ENCODE peak calls at places on chromosomes 5 and 9, in five cellular contexts. B is GM04504, O is amniotic epithelial cell, F is endothelial cell of umbilical vein, N is Daoy. U is an unnamed sample.

GRCh38 chr5:119751734-119752094 is 122.4 kb downstream of the FAM170A start:
- DNase-seq in N (no peak), F (no peak), B (no peak), O (no peak), U (no peak)

GRCh38 chr5:115179068-115179958 is 9.6 kb upstream of the TRIM36 start:
- DNase-seq in B (no peak), O (no peak), N (peak; percentile 38), F (no peak), U (no peak)

GRCh38 chr9:129944501-129945116 is 98.4 kb downstream of the FNBP1 start:
- DNase-seq in O (no peak), B (no peak), N (no peak), F (no peak), U (no peak)

GRCh38 chr9:95813923-95814322 is 61.6 kb upstream of the ERCC6L2 start:
- DNase-seq in O (peak; percentile 40), F (no peak), N (no peak), B (no peak), U (no peak)

GRCh38 chr9:106861585-106862114 is 1.3 kb upstream of the ZNF462 start:
- DNase-seq in N (no peak), F (peak; percentile 26), O (no peak), B (no peak), U (no peak)

GRCh38 chr9:85610074-85610855 is 131.5 kb downstream of the AGTPBP1 start:
- DNase-seq in F (peak; percentile 74), O (peak; percentile 81), B (peak; percentile 53), N (peak; percentile 61), U (peak; percentile 53)

GRCh38 chr5:146130440-146131045 is 25.2 kb upstream of the PLAC8L1 start:
- DNase-seq in F (peak; percentile 28), B (peak; percentile 12), O (peak; percentile 69), N (no peak), U (no peak)

GRCh38 chr9:110815361-110815760 is 146.8 kb downstream of the MUSK start:
- DNase-seq in B (no peak), F (no peak), O (no peak), N (no peak), U (no peak)

GRCh38 chr9:133423216-133423615 is 1.0 kb downstream of the ADAMTS13 start:
- DNase-seq in B (no peak), O (peak; percentile 82), N (no peak), F (no peak), U (no peak)

GRCh38 chr9:101673642-101674041 is 64.8 kb downstream of the GRIN3A start:
- DNase-seq in F (no peak), N (no peak), O (no peak), B (no peak), U (no peak)

GRCh38 chr9:132012704-132013345 is 66.8 kb downstream of the MED27 start:
- DNase-seq in O (no peak), N (no peak), F (no peak), B (no peak), U (no peak)

GRCh38 chr9:69759478-69760277 is at the start of gene PTAR1:
- DNase-seq in B (peak; percentile 72), N (peak; percentile 95), O (peak; percentile 87), F (peak; percentile 90), U (peak; percentile 89)

GRCh38 chr9:134024393-134024792 is 888 bp upstream of the BRD3OS start:
- DNase-seq in N (peak; percentile 1), O (no peak), B (no peak), F (peak; percentile 10), U (no peak)

GRCh38 chr9:37574241-37574721 is 1.9 kb downstream of the FBXO10 start:
- DNase-seq in F (peak; percentile 51), B (no peak), O (peak; percentile 44), N (no peak), U (no peak)

GRCh38 chr9:34929506-34930102 is 28.5 kb upstream of the PHF24 start:
- DNase-seq in O (peak; percentile 14), F (peak; percentile 32), B (no peak), N (peak; percentile 45), U (peak; percentile 20)

GRCh38 chr9:127899200-127899943 is at the start of gene ST6GALNAC6:
- DNase-seq in N (peak; percentile 82), B (peak; percentile 70), F (peak; percentile 56), O (peak; percentile 61), U (peak; percentile 66)

GRCh38 chr5:88681402-88681801 is 201.6 kb downstream of the MEF2C start:
- DNase-seq in B (no peak), O (no peak), N (no peak), F (no peak), U (no peak)

GRCh38 chr5:90934738-90935137 is 376.1 kb downstream of the ADGRV1 start:
- DNase-seq in O (no peak), F (no peak), N (no peak), B (no peak), U (no peak)

GRCh38 chr5:139181835-139182452 is 16.2 kb downstream of the SIL1 start:
- DNase-seq in N (peak; percentile 46), F (no peak), O (peak; percentile 78), B (peak; percentile 38), U (no peak)

GRCh38 chr5:175347931-175348330 is 96.1 kb downstream of the DRD1 start:
- DNase-seq in F (no peak), N (no peak), O (no peak), B (no peak), U (no peak)

GRCh38 chr5:44661851-44662250 is 146.9 kb upstream of the MRPS30 start:
- DNase-seq in B (no peak), N (no peak), F (no peak), O (no peak), U (no peak)

GRCh38 chr9:110842976-110843375 is 174.4 kb downstream of the MUSK start:
- DNase-seq in O (peak; percentile 9), B (no peak), F (no peak), N (no peak), U (no peak)

GRCh38 chr5:173396311-173396993 is 68.2 kb upstream of the STC2 start:
- DNase-seq in B (no peak), F (no peak), N (peak; percentile 35), O (no peak), U (peak; percentile 7)

GRCh38 chr5:9644630-9645029 is 14.5 kb upstream of the TAS2R1 start:
- DNase-seq in N (no peak), B (no peak), O (peak; percentile 17), F (no peak), U (no peak)

GRCh38 chr9:28389411-28389810 is 816.1 kb upstream of the C9orf72 start:
- DNase-seq in N (no peak), F (no peak), O (no peak), B (no peak), U (no peak)

GRCh38 chr5:135308752-135309151 is 90.3 kb downstream of the MACROH2A1 start:
- DNase-seq in F (no peak), O (peak; percentile 73), B (no peak), N (peak; percentile 73), U (no peak)

GRCh38 chr5:125536582-125536981 is 790.1 kb upstream of the ZNF608 start:
- DNase-seq in B (peak; percentile 28), N (no peak), O (no peak), F (no peak), U (no peak)

GRCh38 chr5:65032250-65032649 is 263.5 kb downstream of the CWC27 start:
- DNase-seq in B (peak; percentile 84), N (peak; percentile 51), O (peak; percentile 99), F (peak; percentile 44), U (no peak)

GRCh38 chr5:109668668-109669422 is 20.9 kb upstream of the MAN2A1 start:
- DNase-seq in N (no peak), F (peak; percentile 6), O (no peak), B (no peak), U (no peak)

GRCh38 chr5:170974487-170974886 is 112.7 kb downstream of the RANBP17 start:
- DNase-seq in N (no peak), F (no peak), O (no peak), B (no peak), U (no peak)

GRCh38 chr5:171310816-171311697 is 2.0 kb downstream of the TLX3 start:
- DNase-seq in N (peak; percentile 78), O (no peak), B (no peak), F (peak; percentile 17), U (no peak)

GRCh38 chr9:16413509-16414016 is 456.9 kb downstream of the BNC2 start:
- DNase-seq in O (peak; percentile 100), F (no peak), B (peak; percentile 81), N (no peak), U (no peak)